ENCODE peak calls at places on chromosomes 4 and X, in five cellular contexts. W is BJ, G is astrocyte of the cerebellum, X is left ventricle myocardium inferior, A is kidney epithelial cell. P is an unnamed sample.

GRCh38 chr4:36065274-36065871 is 178.9 kb downstream of the ARAP2 start:
- DNase-seq in W (no peak), G (no peak), X (no peak), A (no peak), P (no peak)

GRCh38 chr4:17366496-17366895 is 145.4 kb downstream of the QDPR start:
- DNase-seq in W (no peak), G (peak; percentile 59), X (no peak), A (no peak), P (no peak)

GRCh38 chr4:15682790-15683495 is 1.3 kb downstream of the FAM200B start:
- DNase-seq in W (no peak), G (no peak), X (no peak), A (no peak), P (no peak)

GRCh38 chr4:118867311-118868067 is 21.2 kb upstream of the SYNPO2 start:
- DNase-seq in W (peak; percentile 28), G (no peak), X (no peak), A (no peak), P (no peak)

GRCh38 chrX:71105638-71106037 is 902 bp downstream of the CXorf65 start:
- DNase-seq in W (no peak), G (no peak), X (no peak), A (no peak), P (no peak)

GRCh38 chr4:38161208-38162113 is 201.3 kb downstream of the PTTG2 start:
- DNase-seq in W (no peak), G (no peak), X (no peak), A (no peak), P (no peak)

GRCh38 chr4:52260507-52261302 is 209.6 kb downstream of the SPATA18 start:
- DNase-seq in W (no peak), G (no peak), X (peak; percentile 31), A (no peak), P (no peak)

GRCh38 chrX:129523076-129524055 is at the start of gene SMARCA1:
- DNase-seq in W (no peak), G (no peak), X (peak; percentile 48), A (no peak), P (no peak)

GRCh38 chr4:14434483-14434882 is 567.8 kb upstream of the CPEB2 start:
- DNase-seq in W (no peak), G (no peak), X (no peak), A (no peak), P (no peak)

GRCh38 chrX:127038065-127038464 is 218.5 kb downstream of the PRR32 start:
- DNase-seq in W (no peak), G (no peak), X (no peak), A (no peak), P (no peak)

GRCh38 chr4:38310446-38311043 is 350.3 kb downstream of the PTTG2 start:
- DNase-seq in W (no peak), G (peak; percentile 34), X (no peak), A (no peak), P (no peak)

GRCh38 chr4:150130953-150131352 is 52.7 kb downstream of the DCLK2 start:
- DNase-seq in W (no peak), G (peak; percentile 42), X (no peak), A (no peak), P (no peak)

GRCh38 chr4:127579821-127580220 is 52.9 kb upstream of the INTU start:
- DNase-seq in W (no peak), G (no peak), X (no peak), A (no peak), P (no peak)

GRCh38 chr4:8214091-8214490 is 15.0 kb downstream of the SH3TC1 start:
- DNase-seq in W (no peak), G (no peak), X (no peak), A (no peak), P (no peak)

GRCh38 chr4:10006236-10006603 is 15.1 kb downstream of the SLC2A9 start:
- DNase-seq in W (peak; percentile 28), G (no peak), X (no peak), A (peak; percentile 87), P (no peak)

GRCh38 chrX:71919436-71919835 is 8.8 kb downstream of the NHSL2 start:
- DNase-seq in W (no peak), G (no peak), X (no peak), A (no peak), P (no peak)

GRCh38 chrX:73851014-73852009 is 288.3 kb downstream of the CHIC1 start:
- DNase-seq in W (no peak), G (peak; percentile 89), X (no peak), A (peak; percentile 84), P (peak; percentile 90)

GRCh38 chr4:111230265-111230664 is 607.4 kb upstream of the PITX2 start:
- DNase-seq in W (no peak), G (no peak), X (no peak), A (no peak), P (no peak)

GRCh38 chr4:17447056-17447455 is 64.8 kb downstream of the QDPR start:
- DNase-seq in W (no peak), G (no peak), X (no peak), A (no peak), P (no peak)

GRCh38 chr4:30870513-30870912 is 150.3 kb downstream of the PCDH7 start:
- DNase-seq in W (no peak), G (no peak), X (no peak), A (no peak), P (no peak)

GRCh38 chr4:60723796-60724195 is 476.3 kb upstream of the ADGRL3 start:
- DNase-seq in W (no peak), G (no peak), X (no peak), A (no peak), P (no peak)

GRCh38 chr4:36241771-36242170 is 2.5 kb downstream of the ARAP2 start:
- DNase-seq in W (no peak), G (no peak), X (no peak), A (no peak), P (no peak)

GRCh38 chr4:110848787-110849186 is 225.9 kb upstream of the PITX2 start:
- DNase-seq in W (no peak), G (no peak), X (no peak), A (no peak), P (no peak)

GRCh38 chrX:68848189-68848940 is 19.5 kb downstream of the EFNB1 start:
- DNase-seq in W (no peak), G (no peak), X (no peak), A (no peak), P (no peak)

GRCh38 chr4:94516999-94517398 is 65.3 kb downstream of the PDLIM5 start:
- DNase-seq in W (no peak), G (no peak), X (no peak), A (no peak), P (no peak)

GRCh38 chrX:45515262-45516215 is 314.9 kb upstream of the DIPK2B start:
- DNase-seq in W (peak; percentile 82), G (peak; percentile 64), X (no peak), A (peak; percentile 55), P (peak; percentile 58)

GRCh38 chr4:112736718-112737135 is 99.8 kb downstream of the LARP7 start:
- DNase-seq in W (no peak), G (no peak), X (no peak), A (no peak), P (no peak)

GRCh38 chr4:16157609-16158503 is 68.4 kb downstream of the TAPT1 start:
- DNase-seq in W (no peak), G (no peak), X (no peak), A (no peak), P (peak; percentile 56)

GRCh38 chr4:24805036-24805435 is 9.7 kb downstream of the SOD3 start:
- DNase-seq in W (no peak), G (no peak), X (no peak), A (no peak), P (no peak)

GRCh38 chr4:123577507-123577906 is 180.9 kb downstream of the SPRY1 start:
- DNase-seq in W (no peak), G (no peak), X (no peak), A (no peak), P (no peak)

GRCh38 chr4:177461606-177462005 is 19.4 kb upstream of the AGA start:
- DNase-seq in W (no peak), G (no peak), X (no peak), A (no peak), P (no peak)

GRCh38 chrX:113399501-113400192 is 559.0 kb upstream of the AMOT start:
- DNase-seq in W (no peak), G (no peak), X (no peak), A (peak; percentile 23), P (peak; percentile 8)

GRCh38 chr4:72900952-72901351 is 168.6 kb downstream of the COX18 start:
- DNase-seq in W (peak; percentile 33), G (no peak), X (peak; percentile 20), A (no peak), P (no peak)

GRCh38 chr4:53004497-53005148 is 142.5 kb downstream of the RASL11B start:
- DNase-seq in W (no peak), G (no peak), X (no peak), A (no peak), P (no peak)

GRCh38 chrX:1576201-1577101 is 15.0 kb upstream of the AKAP17A start:
- DNase-seq in W (no peak), G (no peak), X (no peak), A (no peak), P (no peak)

GRCh38 chrX:2693123-2693438 is 2.0 kb downstream of the CD99 start:
- DNase-seq in W (no peak), G (no peak), X (no peak), A (no peak), P (no peak)

GRCh38 chr4:182143822-182144620 is 99.2 kb upstream of the TENM3 start:
- DNase-seq in W (no peak), G (peak; percentile 62), X (no peak), A (peak; percentile 54), P (no peak)

GRCh38 chrX:91435465-91435864 is 826 bp downstream of the PABPC5 start:
- DNase-seq in W (no peak), G (no peak), X (no peak), A (no peak), P (no peak)
- H3K4me3 ChIP-seq in W (peak overlapping the region; percentile 49), G (peak overlapping the region; percentile 48), X (peak overlapping the region; percentile 62), A (peak overlapping the region; percentile 48), P (peak overlapping the region; percentile 41)

DNA sequence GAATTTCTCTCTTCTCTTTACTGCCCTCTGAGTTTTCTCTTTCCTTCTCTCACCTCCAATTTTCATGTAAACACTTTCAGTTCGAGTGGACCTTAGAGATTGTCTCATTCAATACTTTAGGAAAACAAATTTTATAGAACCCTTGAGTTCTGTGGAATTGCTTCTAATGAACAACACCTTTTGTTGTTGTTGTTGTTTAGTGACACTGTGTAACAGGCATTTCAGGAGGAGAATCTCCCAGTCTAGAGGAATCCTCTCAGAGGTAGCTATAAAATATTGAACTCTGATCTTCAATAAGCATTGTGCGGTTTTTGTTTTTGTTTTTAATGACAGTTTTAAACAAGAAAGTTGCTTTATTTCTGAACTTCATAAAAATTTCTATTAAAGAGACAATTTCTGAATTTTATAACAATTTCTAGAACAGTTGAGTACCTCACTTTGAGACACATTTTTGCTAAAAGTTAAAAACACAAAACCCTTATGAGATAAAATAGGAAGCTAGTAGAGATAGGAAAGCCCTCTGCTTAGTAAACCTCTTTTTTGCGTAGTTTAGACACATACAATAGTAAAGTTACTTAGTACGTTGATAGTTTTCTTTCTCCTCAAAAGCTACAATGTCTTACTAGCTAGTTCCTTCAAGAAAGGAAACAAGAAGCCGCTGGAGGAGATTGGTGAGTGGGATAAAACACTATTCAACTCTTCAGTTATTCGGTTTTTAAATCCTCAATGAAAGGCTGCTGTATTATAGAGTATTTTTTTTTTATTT is 38.8 kb downstream of the CLCN3 start:
- DNase-seq in W (no peak), G (no peak), X (no peak), A (no peak), P (no peak)
- H3K4me3 ChIP-seq in W (peak overlapping the region; percentile 43), G (peak overlapping the region; percentile 55), X (peak overlapping the region; percentile 63), A (no peak overlapping the region), P (peak overlapping the region; percentile 40)

GRCh38 chrX:95764972-95765451 is 919.6 kb upstream of the DIAPH2 start:
- DNase-seq in W (no peak), G (peak; percentile 19), X (no peak), A (no peak), P (peak; percentile 40)
- H3K4me3 ChIP-seq in W (no peak overlapping the region), G (no peak overlapping the region), X (no peak overlapping the region), A (no peak overlapping the region), P (no peak overlapping the region)

GRCh38 chrX:132022863-132023116 is 312 bp upstream of the STK26 start:
- DNase-seq in W (no peak), G (no peak), X (peak; percentile 11), A (no peak), P (no peak)
- H3K4me3 ChIP-seq in W (peak overlapping the region; percentile 50), G (peak overlapping the region; percentile 62), X (peak overlapping the region; percentile 68), A (peak overlapping the region; percentile 56), P (peak overlapping the region; percentile 65)